ENCODE peak calls at places on chromosomes 4 and X, in seven cellular contexts. O, R, D, W, X, H and J are unnamed samples. For H3K27me3, the result is how much of the 10 kb centered on the place peaks cover.

GRCh38 chr4:73832651-73833237 is 3.7 kb upstream of the CXCL6 start:
- DNase-seq in O (no peak), R (no peak), D (no peak), W (no peak), X (peak), H (no peak), J (no peak)

GRCh38 chr4:185305979-185306442 is 89.7 kb downstream of the LRP2BP start:
- DNase-seq in O (no peak), R (peak), D (peak), W (no peak), X (peak), H (no peak), J (no peak)

GRCh38 chr4:147960971-147961370 is 229.1 kb downstream of the ARHGAP10 start:
- DNase-seq in O (no peak), R (no peak), D (no peak), W (no peak), X (no peak), H (no peak), J (no peak)

GRCh38 chr4:157217708-157218107 is 2.8 kb upstream of the GRIA2 start:
- DNase-seq in O (no peak), R (no peak), D (no peak), W (no peak), X (peak), H (no peak), J (no peak)

GRCh38 chrX:97234471-97235097 is 350.9 kb downstream of the RPA4 start:
- DNase-seq in O (no peak), R (no peak), D (no peak), W (no peak), X (no peak), H (no peak), J (no peak)

GRCh38 chr4:122100508-122100907 is 51.6 kb upstream of the BLTP1 start:
- DNase-seq in O (no peak), R (no peak), D (no peak), W (no peak), X (no peak), H (no peak), J (no peak)

GRCh38 chr4:73729534-73730165 is 10.7 kb upstream of the CXCL8 start:
- DNase-seq in O (peak), R (peak), D (peak), W (peak), X (peak), H (no peak), J (no peak)

GRCh38 chr4:22487333-22487732 is 28.5 kb downstream of the ADGRA3 start:
- DNase-seq in O (no peak), R (no peak), D (no peak), W (no peak), X (no peak), H (no peak), J (no peak)

GRCh38 chr4:167233523-167234387 is 539 bp downstream of the SPOCK3 start:
- DNase-seq in O (peak), R (no peak), D (peak), W (no peak), X (peak), H (no peak), J (peak)

GRCh38 chr4:109185548-109185947 is 116.9 kb downstream of the COL25A1 start:
- DNase-seq in O (no peak), R (no peak), D (no peak), W (no peak), X (no peak), H (no peak), J (no peak)

GRCh38 chr4:6972911-6973310 is 63.3 kb downstream of the TBC1D14 start:
- DNase-seq in O (no peak), R (no peak), D (peak), W (no peak), X (no peak), H (no peak), J (no peak)

GRCh38 chr4:108172231-108172779 is 3.6 kb upstream of the LEF1 start:
- DNase-seq in O (peak), R (no peak), D (no peak), W (no peak), X (peak), H (no peak), J (peak)

GRCh38 chr4:108172780-108173598 is 4.3 kb upstream of the LEF1 start:
- DNase-seq in O (peak), R (no peak), D (no peak), W (no peak), X (peak), H (peak), J (no peak)

GRCh38 chr4:108171541-108172230 is 3.0 kb upstream of the LEF1 start:
- DNase-seq in O (no peak), R (no peak), D (no peak), W (no peak), X (no peak), H (peak), J (peak)

GRCh38 chr4:108173599-108174057 is 4.9 kb upstream of the LEF1 start:
- DNase-seq in O (no peak), R (no peak), D (no peak), W (no peak), X (no peak), H (no peak), J (no peak)

DNA sequence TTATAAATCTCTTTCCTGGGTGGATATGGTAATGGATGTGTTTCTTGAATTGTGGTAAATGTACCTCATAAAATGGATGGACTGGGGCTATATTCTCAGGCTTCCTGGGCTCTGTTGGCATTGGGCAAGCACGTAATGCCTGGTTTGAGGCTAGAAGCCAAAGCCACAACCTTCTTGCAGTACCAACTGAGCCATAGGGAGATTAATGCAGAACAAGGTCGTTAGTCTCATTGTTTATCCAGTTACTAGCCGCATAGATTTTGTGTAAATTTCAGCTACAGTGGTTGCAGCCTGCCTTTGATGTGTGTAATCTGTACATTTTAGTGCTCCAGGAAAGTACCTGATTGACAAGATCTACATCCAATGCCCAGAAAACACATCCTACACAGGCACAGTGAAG is 7.2 kb upstream of the LEF1 start:
- DNase-seq in O (no peak), R (no peak), D (no peak), W (no peak), X (no peak), H (no peak), J (no peak)
- H3K27me3 ChIP-seq in O (under half), R (under half), D (under half), W (under half), X (under half), H (under half), J (under half)

DNA sequence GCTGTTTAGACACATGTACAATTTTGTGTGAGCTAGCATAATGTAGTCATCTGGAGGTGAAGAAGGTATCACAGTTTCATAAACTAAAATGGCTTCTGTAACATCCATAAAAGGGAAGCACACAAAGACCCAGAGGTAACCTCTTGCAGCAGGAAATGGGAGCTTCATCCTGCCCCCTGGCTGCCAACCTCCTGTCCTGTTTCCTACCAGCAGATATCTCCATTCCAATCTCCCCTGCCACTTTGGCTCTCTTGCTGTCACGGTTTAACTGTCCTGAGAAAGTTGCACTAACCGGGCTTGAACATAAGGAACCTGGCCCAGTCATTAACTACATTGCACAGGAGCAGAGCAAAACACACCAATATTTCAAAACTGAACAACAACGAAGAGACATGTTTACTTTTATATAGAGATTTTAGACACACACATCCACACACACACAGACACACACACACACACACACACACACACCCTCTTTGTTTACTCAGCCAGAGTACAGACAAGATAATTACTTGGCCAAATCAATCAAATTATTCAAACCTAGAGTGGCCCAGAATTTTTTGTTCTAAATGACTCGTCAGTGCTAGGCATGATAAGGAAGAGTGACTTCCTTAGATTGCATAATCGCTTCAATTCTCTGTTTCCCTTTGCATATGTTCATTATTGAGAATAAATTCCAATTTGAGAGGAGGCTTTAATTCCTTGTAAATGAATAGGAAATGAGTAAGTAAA is 24.2 kb downstream of the MID2 start:
- DNase-seq in O (no peak), R (no peak), D (no peak), W (no peak), X (peak), H (no peak), J (no peak)
- TF ChIP-seq CTCF in O (peak), R (no peak), D (peak), W (peak), X (peak), H (no peak), J (no peak)

GRCh38 chr4:8169763-8170162 is 11.2 kb upstream of the ABLIM2 start:
- DNase-seq in O (no peak), R (no peak), D (no peak), W (no peak), X (no peak), H (no peak), J (no peak)

GRCh38 chr4:8170341-8170740 is 11.7 kb upstream of the ABLIM2 start:
- DNase-seq in O (no peak), R (no peak), D (no peak), W (no peak), X (no peak), H (no peak), J (no peak)

GRCh38 chr4:8168232-8168631 is 9.6 kb upstream of the ABLIM2 start:
- DNase-seq in O (no peak), R (no peak), D (no peak), W (no peak), X (no peak), H (no peak), J (no peak)

GRCh38 chr4:8167815-8168214 is 9.2 kb upstream of the ABLIM2 start:
- DNase-seq in O (peak), R (no peak), D (no peak), W (no peak), X (no peak), H (no peak), J (no peak)

DNA sequence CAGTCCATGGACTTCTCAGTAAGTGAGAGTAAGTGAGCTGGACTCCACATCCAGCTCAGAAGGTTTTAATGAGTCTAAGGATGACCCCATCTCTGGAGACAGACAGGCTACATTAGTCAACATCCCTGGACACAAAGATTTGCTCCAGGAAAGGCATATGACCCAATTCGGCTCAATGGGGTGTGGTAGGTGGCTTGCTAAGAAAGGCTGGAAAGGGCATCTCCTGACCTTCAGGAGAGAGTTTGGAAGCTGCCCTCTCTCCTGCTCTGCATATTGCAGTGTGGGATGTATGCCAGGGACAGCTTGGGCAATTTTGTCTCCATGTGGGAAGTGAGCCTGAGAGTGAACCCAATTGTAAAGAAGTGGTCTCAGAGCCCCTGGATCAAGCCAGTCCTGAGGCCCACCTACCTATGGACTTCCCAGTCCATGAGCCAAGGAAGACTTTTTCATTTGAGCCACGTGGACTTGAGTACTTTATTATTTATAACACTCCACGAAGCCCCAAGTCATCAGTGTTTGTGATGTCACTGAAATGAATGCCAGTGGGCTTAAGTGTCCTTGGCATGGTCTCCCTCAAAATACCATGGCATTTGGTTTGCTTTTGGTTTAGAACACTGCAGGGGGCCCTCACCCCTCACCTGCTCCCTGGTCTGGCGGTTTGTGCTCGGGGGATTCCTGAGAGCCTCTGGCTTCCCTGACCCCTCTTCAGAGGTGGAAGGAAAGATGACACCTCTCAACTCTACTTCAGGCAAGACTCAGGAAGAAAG is 10.4 kb upstream of the ABLIM2 start:
- DNase-seq in O (no peak), R (no peak), D (no peak), W (no peak), X (no peak), H (no peak), J (no peak)
- H3K27me3 ChIP-seq in O (under half), R (half or more), D (under half), W (under half), X (under half), H (under half), J (under half)

GRCh38 chr4:119489305-119489704 is 139.3 kb downstream of the PDE5A start:
- DNase-seq in O (no peak), R (no peak), D (no peak), W (no peak), X (no peak), H (no peak), J (no peak)

GRCh38 chr4:119493419-119493818 is 135.2 kb downstream of the PDE5A start:
- DNase-seq in O (no peak), R (no peak), D (no peak), W (no peak), X (no peak), H (no peak), J (no peak)

GRCh38 chr4:119490335-119490734 is 138.3 kb downstream of the PDE5A start:
- DNase-seq in O (no peak), R (no peak), D (peak), W (no peak), X (peak), H (no peak), J (no peak)
- TF ChIP-seq CTCF in O (peak), R (peak), D (peak), W (peak), X (peak), H (no peak), J (no peak)

DNA sequence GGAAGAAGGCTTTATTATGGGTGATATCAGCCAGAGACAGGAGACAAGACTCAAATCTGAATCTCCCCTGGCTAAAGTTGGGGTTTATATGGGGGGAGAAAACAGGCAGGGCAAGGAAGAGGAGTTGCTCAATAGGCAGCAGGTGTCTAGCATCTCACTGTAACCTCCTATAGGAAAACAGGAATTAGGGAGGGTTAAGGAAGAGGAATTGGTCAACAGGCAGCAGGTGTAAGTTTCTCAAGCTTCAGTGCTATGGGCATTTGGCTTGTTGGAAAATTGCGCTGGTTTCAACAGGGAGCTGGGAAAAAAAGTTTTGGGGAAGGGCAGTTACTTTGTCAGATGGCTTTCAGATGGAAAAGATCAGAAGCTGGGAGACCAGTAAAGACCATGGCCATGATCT is 206.4 kb downstream of the NWD2 start:
- DNase-seq in O (no peak), R (no peak), D (no peak), W (no peak), X (no peak), H (no peak), J (no peak)
- H3K27me3 ChIP-seq in O (under half), R (under half), D (under half), W (under half), X (under half), H (under half), J (under half)